ENCODE peak calls at places on chromosomes 2 and 18, in eight cellular contexts. V is cardiac muscle cell, P is right lobe of liver, I is WERI-Rb-1, B is spleen, S is dorsolateral prefrontal cortex, Z is left ventricle myocardium inferior, O is Caco-2. X is an unnamed sample.

GRCh38 chr2:1366546-1367134 is 46.6 kb upstream of the TPO start:
- DNase-seq in V (no peak), P (no peak), I (no peak), B (peak), S (peak), Z (peak), O (no peak), X (no peak)

GRCh38 chr2:190318514-190318913 is 1.1 kb downstream of the HIBCH start:
- DNase-seq in V (no peak), P (no peak), I (no peak), B (no peak), S (no peak), Z (no peak), O (no peak), X (no peak)

GRCh38 chr2:17643031-17643615 is 102.6 kb downstream of the VSNL1 start:
- DNase-seq in V (peak), P (no peak), I (no peak), B (no peak), S (no peak), Z (no peak), O (no peak), X (peak)

GRCh38 chr2:144374163-144374661 is 145.7 kb downstream of the ZEB2 start:
- DNase-seq in V (no peak), P (no peak), I (no peak), B (no peak), S (no peak), Z (no peak), O (no peak), X (no peak)

GRCh38 chr2:127096718-127097470 is 10.1 kb downstream of the BIN1 start:
- DNase-seq in V (no peak), P (peak), I (no peak), B (peak), S (no peak), Z (no peak), O (no peak), X (no peak)

GRCh38 chr18:23259701-23260661 is 124.7 kb downstream of the CABLES1 start:
- DNase-seq in V (peak), P (peak), I (peak), B (peak), S (no peak), Z (peak), O (peak), X (no peak)

GRCh38 chr2:172736419-172737174 is 952 bp downstream of the RAPGEF4 start:
- DNase-seq in V (no peak), P (no peak), I (no peak), B (no peak), S (no peak), Z (no peak), O (no peak), X (no peak)

GRCh38 chr2:73907840-73908452 is 15.1 kb downstream of the ACTG2 start:
- DNase-seq in V (peak), P (no peak), I (peak), B (no peak), S (no peak), Z (no peak), O (peak), X (peak)

GRCh38 chr2:130355181-130355577 is 677 bp upstream of the PTPN18 start:
- DNase-seq in V (no peak), P (no peak), I (no peak), B (no peak), S (no peak), Z (no peak), O (no peak), X (no peak)

GRCh38 chr2:166539340-166540162 is 45.5 kb upstream of the SCN7A start:
- DNase-seq in V (peak), P (no peak), I (peak), B (no peak), S (no peak), Z (no peak), O (peak), X (peak)

GRCh38 chr2:230879271-230879882 is 14.6 kb downstream of the ITM2C start:
- DNase-seq in V (no peak), P (peak), I (no peak), B (peak), S (no peak), Z (no peak), O (no peak), X (no peak)

GRCh38 chr2:117832905-117833613 is 18.6 kb downstream of the DDX18 start:
- DNase-seq in V (peak), P (no peak), I (no peak), B (no peak), S (no peak), Z (no peak), O (peak), X (peak)

GRCh38 chr2:71456617-71457016 is 3.3 kb downstream of the DYSF start:
- DNase-seq in V (no peak), P (no peak), I (no peak), B (no peak), S (no peak), Z (no peak), O (no peak), X (no peak)

GRCh38 chr2:181188605-181189004 is 208.2 kb downstream of the UBE2E3 start:
- DNase-seq in V (no peak), P (no peak), I (no peak), B (no peak), S (no peak), Z (no peak), O (no peak), X (no peak)

GRCh38 chr2:105537466-105537865 is 138.6 kb upstream of the FHL2 start:
- DNase-seq in V (no peak), P (no peak), I (no peak), B (no peak), S (no peak), Z (no peak), O (no peak), X (no peak)

GRCh38 chr2:238874330-238875050 is 26.6 kb downstream of the TWIST2 start:
- DNase-seq in V (no peak), P (no peak), I (no peak), B (peak), S (no peak), Z (no peak), O (no peak), X (no peak)

GRCh38 chr2:106127282-106127771 is 66.8 kb downstream of the UXS1 start:
- DNase-seq in V (peak), P (no peak), I (no peak), B (no peak), S (no peak), Z (no peak), O (no peak), X (no peak)

GRCh38 chr2:132783883-132784282 is 113.9 kb upstream of the LYPD1 start:
- DNase-seq in V (no peak), P (no peak), I (no peak), B (no peak), S (no peak), Z (no peak), O (no peak), X (no peak)

GRCh38 chr2:11869423-11869991 is 123.1 kb downstream of the LPIN1 start:
- DNase-seq in V (no peak), P (no peak), I (no peak), B (peak), S (no peak), Z (no peak), O (no peak), X (no peak)

GRCh38 chr2:201664334-201664733 is 21.0 kb upstream of the TMEM237 start:
- DNase-seq in V (no peak), P (no peak), I (no peak), B (no peak), S (no peak), Z (no peak), O (no peak), X (no peak)

GRCh38 chr2:190804182-190804795 is 76.3 kb upstream of the GLS start:
- DNase-seq in V (peak), P (no peak), I (no peak), B (no peak), S (no peak), Z (no peak), O (no peak), X (peak)

GRCh38 chr2:151258121-151258520 is 3.5 kb downstream of the RBM43 start:
- DNase-seq in V (peak), P (no peak), I (no peak), B (no peak), S (no peak), Z (no peak), O (no peak), X (peak)

GRCh38 chr2:55707751-55708150 is 14.1 kb upstream of the PNPT1 start:
- DNase-seq in V (no peak), P (no peak), I (no peak), B (no peak), S (no peak), Z (no peak), O (no peak), X (no peak)

GRCh38 chr2:133266075-133266925 is 302.0 kb downstream of the NCKAP5 start:
- DNase-seq in V (peak), P (peak), I (peak), B (no peak), S (no peak), Z (peak), O (no peak), X (no peak)

GRCh38 chr18:42649636-42650035 is 465.8 kb downstream of the RIT2 start:
- DNase-seq in V (peak), P (no peak), I (no peak), B (no peak), S (no peak), Z (no peak), O (no peak), X (peak)

GRCh38 chr2:127064642-127065250 is 42.2 kb downstream of the BIN1 start:
- DNase-seq in V (peak), P (peak), I (peak), B (peak), S (no peak), Z (peak), O (peak), X (peak)

GRCh38 chr18:74569401-74569800 is 28.3 kb upstream of the ZNF407 start:
- DNase-seq in V (no peak), P (no peak), I (no peak), B (no peak), S (no peak), Z (no peak), O (no peak), X (no peak)

GRCh38 chr2:197013098-197013497 is 86.6 kb upstream of the PGAP1 start:
- DNase-seq in V (no peak), P (no peak), I (no peak), B (no peak), S (no peak), Z (no peak), O (no peak), X (no peak)

GRCh38 chr2:85787981-85788340 is 34.2 kb downstream of the ATOH8 start:
- DNase-seq in V (no peak), P (peak), I (no peak), B (peak), S (no peak), Z (no peak), O (no peak), X (no peak)

GRCh38 chr18:3683483-3683882 is 233.5 kb downstream of the TGIF1 start:
- DNase-seq in V (no peak), P (no peak), I (no peak), B (no peak), S (no peak), Z (no peak), O (no peak), X (no peak)

GRCh38 chr2:183089192-183089851 is 10.8 kb downstream of the DUSP19 start:
- DNase-seq in V (no peak), P (no peak), I (no peak), B (no peak), S (no peak), Z (no peak), O (no peak), X (no peak)

GRCh38 chr18:12086677-12087482 is 6.8 kb upstream of the ANKRD62 start:
- DNase-seq in V (no peak), P (peak), I (no peak), B (no peak), S (no peak), Z (no peak), O (no peak), X (no peak)

GRCh38 chr2:68769586-68770270 is 35.1 kb downstream of the ARHGAP25 start:
- DNase-seq in V (no peak), P (no peak), I (no peak), B (no peak), S (no peak), Z (no peak), O (no peak), X (no peak)

GRCh38 chr2:105576440-105577241 is 168.1 kb upstream of the NCK2 start:
- DNase-seq in V (peak), P (no peak), I (no peak), B (no peak), S (no peak), Z (no peak), O (peak), X (peak)

GRCh38 chr18:46387426-46388131 is 269.4 kb downstream of the LOXHD1 start:
- DNase-seq in V (peak), P (no peak), I (peak), B (no peak), S (no peak), Z (no peak), O (no peak), X (peak)

GRCh38 chr2:223995569-223995968 is 38.3 kb downstream of the MRPL44 start:
- DNase-seq in V (peak), P (no peak), I (no peak), B (no peak), S (no peak), Z (no peak), O (peak), X (no peak)

GRCh38 chr2:171800639-171801038 is 93.4 kb downstream of the SLC25A12 start:
- DNase-seq in V (no peak), P (no peak), I (no peak), B (no peak), S (no peak), Z (no peak), O (no peak), X (no peak)

GRCh38 chr18:499351-500229 is 911 bp downstream of the COLEC12 start:
- DNase-seq in V (peak), P (no peak), I (peak), B (no peak), S (no peak), Z (no peak), O (peak), X (no peak)

GRCh38 chr2:30233142-30233961 is 2.0 kb downstream of the LBH start:
- DNase-seq in V (no peak), P (no peak), I (no peak), B (peak), S (no peak), Z (no peak), O (no peak), X (no peak)

GRCh38 chr2:122194546-122194945 is 439.1 kb downstream of the TSN start:
- DNase-seq in V (no peak), P (no peak), I (no peak), B (no peak), S (no peak), Z (no peak), O (no peak), X (no peak)

GRCh38 chr2:234293973-234294372 is 202.9 kb downstream of the ARL4C start:
- DNase-seq in V (no peak), P (no peak), I (no peak), B (no peak), S (no peak), Z (no peak), O (peak), X (no peak)
- TF ChIP-seq CTCF in V (peak), P (no peak), I (peak), B (no peak), S (no peak), Z (no peak), O (peak), X (no peak)

DNA sequence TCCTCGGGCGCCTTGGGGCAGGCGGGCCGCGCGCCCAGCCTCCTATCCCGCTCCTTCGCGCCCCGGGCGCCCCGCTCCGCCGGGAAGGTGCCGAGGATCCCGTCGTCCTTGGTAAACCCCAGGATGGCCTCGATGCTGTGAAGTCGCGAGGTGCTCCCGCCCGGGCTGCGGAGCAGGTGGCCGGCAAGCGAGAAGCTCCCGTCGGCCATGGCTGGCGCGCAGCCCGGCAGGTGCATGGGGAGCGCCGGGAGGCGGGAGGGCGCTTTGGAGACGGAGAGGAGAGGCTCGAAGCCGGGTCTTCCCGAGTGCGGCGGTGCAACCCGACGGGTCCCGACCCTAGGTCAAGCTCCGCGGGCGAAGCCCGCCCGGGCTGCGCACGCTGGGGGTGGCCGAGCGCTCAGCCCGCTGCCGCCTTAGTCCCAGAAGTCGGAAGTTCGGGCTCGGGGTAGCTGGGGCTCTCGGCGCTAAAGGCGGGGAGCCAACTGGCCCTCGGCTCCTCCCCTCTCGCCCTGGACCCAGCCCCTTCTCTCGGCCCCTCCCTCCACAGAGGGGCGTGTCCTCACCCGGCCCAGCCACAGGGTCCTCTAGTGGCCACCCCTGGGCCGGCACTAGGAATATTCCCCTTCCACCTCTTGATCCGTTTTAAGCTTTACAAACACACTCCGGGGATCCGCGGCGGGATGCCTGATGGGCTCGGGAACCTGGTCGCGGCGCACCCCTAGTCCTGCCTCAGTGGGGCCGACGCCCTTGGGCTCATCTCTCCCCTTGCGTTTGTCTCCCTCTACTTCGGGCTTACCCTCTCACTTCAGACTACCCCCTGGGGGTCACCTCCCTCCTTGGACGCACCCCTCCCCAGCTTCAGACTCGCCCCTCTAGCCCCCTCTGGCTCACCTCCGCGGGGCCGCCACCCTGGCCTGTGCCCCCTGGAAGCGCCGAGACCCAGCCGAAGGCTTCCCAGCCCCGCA is at the start of gene RAX:
- DNase-seq in V (peak), P (no peak), I (peak), B (peak), S (no peak), Z (no peak), O (no peak), X (no peak)
- H3K4me3 ChIP-seq in V (peak), P (no peak), I (peak), B (no peak), S (peak), Z (peak), O (no peak), X (no peak)

GRCh38 chr2:215782271-215782670 is 231.1 kb downstream of the MREG start:
- DNase-seq in V (no peak), P (no peak), I (no peak), B (no peak), S (no peak), Z (no peak), O (no peak), X (no peak)

GRCh38 chr2:215780313-215780712 is 233.0 kb downstream of the MREG start:
- DNase-seq in V (no peak), P (no peak), I (no peak), B (no peak), S (no peak), Z (no peak), O (no peak), X (no peak)

GRCh38 chr2:215779912-215780311 is 233.4 kb downstream of the MREG start:
- DNase-seq in V (no peak), P (no peak), I (no peak), B (no peak), S (no peak), Z (no peak), O (no peak), X (no peak)

GRCh38 chr2:215782965-215783364 is 230.4 kb downstream of the MREG start:
- DNase-seq in V (no peak), P (no peak), I (no peak), B (no peak), S (no peak), Z (no peak), O (no peak), X (no peak)

GRCh38 chr2:215780891-215781290 is 232.5 kb downstream of the MREG start:
- DNase-seq in V (no peak), P (no peak), I (no peak), B (no peak), S (no peak), Z (no peak), O (no peak), X (no peak)
- TF ChIP-seq CTCF in V (no peak), P (no peak), I (no peak), B (no peak), S (no peak), Z (no peak), O (no peak), X (no peak)

GRCh38 chr2:100104718-100105677 is 37.4 kb downstream of the AFF3 start:
- DNase-seq in V (peak), P (no peak), I (peak), B (peak), S (no peak), Z (peak), O (peak), X (no peak)
- H3K4me3 ChIP-seq in V (peak), P (peak), I (peak), B (peak), S (peak), Z (peak), O (no peak), X (peak)

GRCh38 chr18:63017977-63018376 is 301.6 kb downstream of the BCL2 start:
- DNase-seq in V (no peak), P (no peak), I (no peak), B (no peak), S (no peak), Z (no peak), O (no peak), X (no peak)

GRCh38 chr18:63016270-63016669 is 300.9 kb downstream of the PHLPP1 start:
- DNase-seq in V (peak), P (no peak), I (peak), B (no peak), S (no peak), Z (no peak), O (peak), X (peak)
- TF ChIP-seq CTCF in V (peak), P (peak), I (peak), B (peak), S (peak), Z (peak), O (peak), X (peak)

DNA sequence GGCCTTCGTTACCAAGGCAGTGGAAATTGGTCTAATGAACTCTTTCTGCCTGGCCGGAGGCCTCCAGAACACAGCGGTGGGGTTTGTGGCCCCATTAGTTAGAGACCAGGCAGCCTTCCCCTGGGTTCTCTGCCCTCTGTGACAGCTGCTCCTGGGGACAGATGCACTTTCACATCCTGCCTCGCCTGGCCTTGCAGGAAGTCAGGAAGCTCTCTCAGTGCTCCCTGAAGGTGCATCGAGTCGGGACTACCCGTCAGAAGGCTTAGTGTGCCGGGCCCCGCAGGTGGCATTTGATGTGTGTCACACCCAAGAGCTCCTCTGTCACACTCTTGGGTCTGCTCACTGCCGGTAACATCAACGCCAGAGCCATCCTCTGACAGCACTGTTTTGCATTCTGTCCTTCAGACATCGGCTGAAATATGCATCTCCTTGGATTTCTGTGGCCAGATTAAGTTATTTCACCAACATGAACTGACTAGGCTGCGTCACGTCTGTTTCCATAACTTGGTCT is 158.3 kb downstream of the LDLRAD4 start:
- DNase-seq in V (no peak), P (no peak), I (no peak), B (no peak), S (no peak), Z (no peak), O (no peak), X (no peak)
- H3K4me3 ChIP-seq in V (no peak), P (no peak), I (no peak), B (no peak), S (no peak), Z (no peak), O (no peak), X (no peak)

GRCh38 chr2:226994775-226995174 is 158.9 kb downstream of the RHBDD1 start:
- DNase-seq in V (no peak), P (no peak), I (no peak), B (no peak), S (no peak), Z (no peak), O (no peak), X (no peak)
- TF ChIP-seq CTCF in V (no peak), P (no peak), I (no peak), B (no peak), S (peak), Z (peak), O (no peak), X (peak)